ENCODE peak calls at places on chromosome 17, in five cellular contexts. One of them, this sample, is unnamed.

GRCh38 chr17:29594441-29595090 is 1.6 kb downstream of the ANKRD13B start:
- DNase-seq in neural progenitor cell: no peak
- DNase-seq in H1: no peak
- DNase-seq in fibroblast of lung: no peak
- DNase-seq in PC-9: no peak
- DNase-seq in this sample: no peak

GRCh38 chr17:7147772-7148171 is 31.4 kb downstream of the ASGR1 start:
- DNase-seq in neural progenitor cell: no peak
- DNase-seq in H1: no peak
- DNase-seq in fibroblast of lung: no peak
- DNase-seq in PC-9: no peak
- DNase-seq in this sample: no peak

GRCh38 chr17:82495844-82496528 is 23.5 kb upstream of the FOXK2 start:
- DNase-seq in neural progenitor cell: no peak
- DNase-seq in H1: peak
- DNase-seq in fibroblast of lung: no peak
- DNase-seq in PC-9: no peak
- DNase-seq in this sample: no peak

GRCh38 chr17:75094871-75095399 is 7.2 kb downstream of the SLC16A5 start:
- DNase-seq in neural progenitor cell: no peak
- DNase-seq in H1: no peak
- DNase-seq in fibroblast of lung: no peak
- DNase-seq in PC-9: no peak
- DNase-seq in this sample: no peak

GRCh38 chr17:46943511-46944393 is 20.8 kb downstream of the GOSR2 start:
- DNase-seq in neural progenitor cell: peak
- DNase-seq in H1: peak
- DNase-seq in fibroblast of lung: peak
- DNase-seq in PC-9: peak
- DNase-seq in this sample: peak

GRCh38 chr17:71440513-71440912 is 680.3 kb upstream of the SOX9 start:
- DNase-seq in neural progenitor cell: no peak
- DNase-seq in H1: no peak
- DNase-seq in fibroblast of lung: no peak
- DNase-seq in PC-9: no peak
- DNase-seq in this sample: no peak

GRCh38 chr17:82848022-82848592 is 8.3 kb upstream of the ZNF750 start:
- DNase-seq in neural progenitor cell: no peak
- DNase-seq in H1: no peak
- DNase-seq in fibroblast of lung: peak
- DNase-seq in PC-9: peak
- DNase-seq in this sample: peak

GRCh38 chr17:21466550-21466949 is 90.4 kb downstream of the KCNJ12 start:
- DNase-seq in neural progenitor cell: no peak
- DNase-seq in H1: no peak
- DNase-seq in fibroblast of lung: no peak
- DNase-seq in PC-9: no peak
- DNase-seq in this sample: no peak

GRCh38 chr17:29740017-29740416 is 117.3 kb upstream of the CORO6 start:
- DNase-seq in neural progenitor cell: peak
- DNase-seq in H1: no peak
- DNase-seq in fibroblast of lung: no peak
- DNase-seq in PC-9: no peak
- DNase-seq in this sample: no peak

GRCh38 chr17:35731239-35731931 is at the start of gene RASL10B:
- DNase-seq in neural progenitor cell: peak
- DNase-seq in H1: peak
- DNase-seq in fibroblast of lung: peak
- DNase-seq in PC-9: no peak
- DNase-seq in this sample: no peak

GRCh38 chr17:72576289-72576759 is 455.5 kb downstream of the SOX9 start:
- DNase-seq in neural progenitor cell: peak
- DNase-seq in H1: no peak
- DNase-seq in fibroblast of lung: no peak
- DNase-seq in PC-9: no peak
- DNase-seq in this sample: no peak

GRCh38 chr17:33016920-33017319 is 25.3 kb downstream of the SPACA3 start:
- DNase-seq in neural progenitor cell: peak
- DNase-seq in H1: peak
- DNase-seq in fibroblast of lung: no peak
- DNase-seq in PC-9: no peak
- DNase-seq in this sample: no peak

GRCh38 chr17:45135978-45136791 is 698 bp downstream of the ACBD4 start:
- DNase-seq in neural progenitor cell: no peak
- DNase-seq in H1: no peak
- DNase-seq in fibroblast of lung: no peak
- DNase-seq in PC-9: no peak
- DNase-seq in this sample: no peak

GRCh38 chr17:80071116-80071980 is 30.0 kb upstream of the GAA start:
- DNase-seq in neural progenitor cell: no peak
- DNase-seq in H1: no peak
- DNase-seq in fibroblast of lung: peak
- DNase-seq in PC-9: no peak
- DNase-seq in this sample: peak

GRCh38 chr17:69733171-69734014 is 318.9 kb downstream of the MAP2K6 start:
- DNase-seq in neural progenitor cell: no peak
- DNase-seq in H1: no peak
- DNase-seq in fibroblast of lung: peak
- DNase-seq in PC-9: no peak
- DNase-seq in this sample: peak

GRCh38 chr17:44558349-44559287 is 1.3 kb downstream of the FZD2 start:
- DNase-seq in neural progenitor cell: peak
- DNase-seq in H1: no peak
- DNase-seq in fibroblast of lung: peak
- DNase-seq in PC-9: no peak
- DNase-seq in this sample: no peak

GRCh38 chr17:74271902-74272563 is 2.0 kb upstream of the DNAI2 start:
- DNase-seq in neural progenitor cell: peak
- DNase-seq in H1: no peak
- DNase-seq in fibroblast of lung: no peak
- DNase-seq in PC-9: no peak
- DNase-seq in this sample: peak

GRCh38 chr17:79789943-79790804 is 6.7 kb downstream of the CBX8 start:
- DNase-seq in neural progenitor cell: peak
- DNase-seq in H1: no peak
- DNase-seq in fibroblast of lung: no peak
- DNase-seq in PC-9: peak
- DNase-seq in this sample: no peak

GRCh38 chr17:65054602-65055001 is 1.9 kb downstream of the GNA13 start:
- DNase-seq in neural progenitor cell: no peak
- DNase-seq in H1: no peak
- DNase-seq in fibroblast of lung: no peak
- DNase-seq in PC-9: no peak
- DNase-seq in this sample: no peak

GRCh38 chr17:82244413-82245140 is 15.7 kb downstream of the SLC16A3 start:
- DNase-seq in neural progenitor cell: no peak
- DNase-seq in H1: no peak
- DNase-seq in fibroblast of lung: peak
- DNase-seq in PC-9: no peak
- DNase-seq in this sample: no peak

GRCh38 chr17:37574427-37574826 is 34.8 kb downstream of the SYNRG start:
- DNase-seq in neural progenitor cell: no peak
- DNase-seq in H1: no peak
- DNase-seq in fibroblast of lung: no peak
- DNase-seq in PC-9: no peak
- DNase-seq in this sample: no peak
- TF ChIP-seq CTCF in neural progenitor cell: no peak
- TF ChIP-seq CTCF in H1: no peak
- TF ChIP-seq CTCF in fibroblast of lung: no peak
- TF ChIP-seq CTCF in PC-9: no peak
- TF ChIP-seq CTCF in this sample: no peak

DNA sequence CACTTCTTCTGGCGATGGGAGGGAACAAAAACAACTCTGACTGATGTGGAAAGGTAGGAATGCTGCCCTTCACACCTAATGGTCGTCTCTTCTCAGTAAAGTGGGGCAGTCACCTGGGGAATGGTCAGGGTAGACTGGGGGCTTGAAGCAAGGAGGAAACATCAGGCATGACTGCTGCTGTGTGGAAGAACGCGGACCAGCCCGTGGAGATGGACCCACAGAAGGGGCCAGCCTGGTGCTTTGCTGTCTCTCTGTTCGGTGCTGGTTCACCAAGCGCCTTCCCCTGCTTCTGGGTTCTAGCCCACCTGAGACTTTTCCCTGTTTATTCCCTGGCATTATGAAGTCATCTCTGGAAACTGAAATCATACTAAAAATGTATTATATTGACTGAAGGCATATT is 96.2 kb upstream of the DNAH17 start:
- DNase-seq in neural progenitor cell: no peak
- DNase-seq in H1: no peak
- DNase-seq in fibroblast of lung: no peak
- DNase-seq in PC-9: no peak
- DNase-seq in this sample: no peak
- H2AFZ ChIP-seq in neural progenitor cell: no peak
- H2AFZ ChIP-seq in H1: no peak
- H2AFZ ChIP-seq in fibroblast of lung: no peak
- H2AFZ ChIP-seq in PC-9: no peak
- H2AFZ ChIP-seq in this sample: no peak

DNA sequence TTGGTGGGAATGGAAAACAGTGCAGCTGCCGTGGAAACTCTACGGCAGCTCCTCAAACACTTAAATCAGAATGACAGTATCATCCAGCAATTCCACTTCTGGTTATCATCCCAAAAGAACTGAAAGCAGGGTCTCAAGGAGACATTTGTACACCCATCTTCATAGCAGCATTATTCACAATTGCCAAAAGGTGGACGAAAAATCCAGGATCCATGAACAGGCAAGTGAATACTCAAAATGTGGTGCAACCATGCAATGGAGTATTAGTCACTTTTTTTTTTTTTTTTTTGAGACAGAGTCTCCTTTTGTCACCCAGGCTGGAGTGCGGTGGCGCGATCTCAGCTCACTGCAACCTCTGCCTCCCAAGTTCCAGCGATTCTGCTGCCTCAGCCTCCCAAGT is 10.6 kb upstream of the AATK start:
- DNase-seq in neural progenitor cell: no peak
- DNase-seq in H1: no peak
- DNase-seq in fibroblast of lung: peak
- DNase-seq in PC-9: no peak
- DNase-seq in this sample: no peak
- TF ChIP-seq CTCF in neural progenitor cell: no peak
- TF ChIP-seq CTCF in H1: no peak
- TF ChIP-seq CTCF in fibroblast of lung: peak
- TF ChIP-seq CTCF in PC-9: no peak
- TF ChIP-seq CTCF in this sample: no peak

DNA sequence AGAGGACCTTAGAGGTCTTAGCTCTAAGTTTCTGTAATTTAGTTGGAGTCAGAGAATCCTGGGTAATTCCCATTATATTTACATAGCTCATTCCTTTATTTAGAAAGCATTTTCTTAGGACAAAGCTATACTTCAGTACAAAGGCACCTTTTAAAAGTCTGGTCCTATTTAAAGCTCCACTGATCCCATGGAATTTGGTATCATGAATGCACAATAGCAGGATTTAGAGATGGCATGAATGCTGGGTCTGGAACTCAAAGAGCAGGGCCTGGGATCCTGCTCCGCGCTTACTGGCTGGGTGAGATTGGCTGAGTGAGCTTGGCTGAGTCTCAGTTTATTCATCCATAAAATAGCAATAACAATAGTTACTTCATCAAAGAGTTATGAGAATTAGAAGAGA is 4.8 kb downstream of the KRT23 start:
- DNase-seq in neural progenitor cell: peak
- DNase-seq in H1: no peak
- DNase-seq in fibroblast of lung: no peak
- DNase-seq in PC-9: no peak
- DNase-seq in this sample: peak
- H2AFZ ChIP-seq in neural progenitor cell: no peak
- H2AFZ ChIP-seq in H1: no peak
- H2AFZ ChIP-seq in fibroblast of lung: no peak
- H2AFZ ChIP-seq in PC-9: no peak
- H2AFZ ChIP-seq in this sample: no peak

GRCh38 chr17:58306131-58306951 is 22.3 kb downstream of the TSPOAP1 start:
- DNase-seq in neural progenitor cell: no peak
- DNase-seq in H1: peak
- DNase-seq in fibroblast of lung: no peak
- DNase-seq in PC-9: no peak
- DNase-seq in this sample: no peak

GRCh38 chr17:58309918-58310259 is 18.7 kb downstream of the TSPOAP1 start:
- DNase-seq in neural progenitor cell: no peak
- DNase-seq in H1: peak
- DNase-seq in fibroblast of lung: no peak
- DNase-seq in PC-9: no peak
- DNase-seq in this sample: no peak

GRCh38 chr17:58308985-58309917 is 19.3 kb downstream of the TSPOAP1 start:
- DNase-seq in neural progenitor cell: no peak
- DNase-seq in H1: peak
- DNase-seq in fibroblast of lung: no peak
- DNase-seq in PC-9: no peak
- DNase-seq in this sample: no peak

GRCh38 chr17:58307468-58308172 is 21.0 kb downstream of the TSPOAP1 start:
- DNase-seq in neural progenitor cell: no peak
- DNase-seq in H1: peak
- DNase-seq in fibroblast of lung: no peak
- DNase-seq in PC-9: no peak
- DNase-seq in this sample: no peak

DNA sequence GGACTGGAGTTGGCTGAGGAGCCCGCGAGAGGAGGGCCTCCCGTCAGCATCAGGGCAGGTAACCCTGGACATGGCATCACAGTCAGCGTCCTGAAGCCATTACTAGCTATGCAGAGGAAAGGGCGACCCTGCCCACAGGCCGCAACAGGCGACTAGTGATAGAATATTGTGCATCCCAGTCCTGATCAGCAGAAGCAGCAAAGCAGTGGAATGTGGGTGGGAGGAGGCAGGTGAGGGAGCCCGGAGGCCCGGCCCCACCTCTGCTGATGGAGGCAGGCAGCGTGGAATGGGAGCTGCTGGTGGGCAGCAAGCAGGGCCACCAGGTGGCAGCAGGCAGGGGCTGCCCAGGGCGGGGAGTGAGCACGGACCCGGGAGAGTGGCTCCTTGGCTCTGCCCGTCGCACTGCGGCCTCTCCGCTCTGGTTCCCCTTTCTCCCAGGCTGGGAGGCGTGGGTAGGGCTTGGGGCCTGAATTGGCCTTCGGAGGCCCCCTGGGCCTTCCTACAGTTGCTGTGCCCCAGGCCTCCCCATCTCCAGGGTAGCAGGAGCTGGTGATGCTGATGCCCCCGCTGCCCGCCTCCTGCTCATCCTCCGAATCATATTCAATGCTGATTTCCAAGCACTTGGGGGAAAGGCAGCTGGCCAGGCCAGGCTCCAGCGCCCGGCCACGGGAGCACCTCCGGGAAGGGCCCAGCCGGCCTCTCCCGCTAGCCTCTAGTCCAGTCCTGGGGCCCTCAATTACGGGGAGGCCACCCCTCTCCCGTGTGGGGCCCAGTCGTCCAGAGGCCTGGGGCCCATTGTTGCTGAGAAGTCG is 20.2 kb downstream of the TSPOAP1 start:
- DNase-seq in neural progenitor cell: peak
- DNase-seq in H1: peak
- DNase-seq in fibroblast of lung: no peak
- DNase-seq in PC-9: no peak
- DNase-seq in this sample: no peak
- TF ChIP-seq CTCF in neural progenitor cell: peak
- TF ChIP-seq CTCF in H1: peak
- TF ChIP-seq CTCF in fibroblast of lung: peak
- TF ChIP-seq CTCF in PC-9: peak
- TF ChIP-seq CTCF in this sample: no peak

GRCh38 chr17:2385240-2386202 is 15.3 kb downstream of the MNT start:
- DNase-seq in neural progenitor cell: no peak
- DNase-seq in H1: no peak
- DNase-seq in fibroblast of lung: no peak
- DNase-seq in PC-9: no peak
- DNase-seq in this sample: no peak
- H2AFZ ChIP-seq in neural progenitor cell: no peak
- H2AFZ ChIP-seq in H1: no peak
- H2AFZ ChIP-seq in fibroblast of lung: no peak
- H2AFZ ChIP-seq in PC-9: no peak
- H2AFZ ChIP-seq in this sample: no peak

This sample was measured in astrocyte.